ENCODE peak calls at places on chromosomes 4 and X, in nine cellular contexts. One of them, this sample, is unnamed.

GRCh38 chr4:71187399-71188196 is 151.2 kb upstream of the SLC4A4 start:
- DNase-seq in CD4-positive, alpha-beta T cell: peak
- DNase-seq in NCI-H1694: no peak
- DNase-seq in astrocyte of the spinal cord: peak
- DNase-seq in activated T-cell treated with anti-CD3 and anti-CD28 coated beads for 24 hours: no peak
- DNase-seq in hypothalamus: no peak
- DNase-seq in pancreas: peak
- DNase-seq in activated CD4-positive, alpha-beta T cell treated with anti-CD3 and anti-CD28 coated beads for 24 hours: no peak
- DNase-seq in activated CD4-positive, CD25-positive, alpha-beta regulatory T cell: peak
- DNase-seq in this sample: peak

GRCh38 chr4:121107507-121107906 is 35.2 kb upstream of the NDNF start:
- DNase-seq in pancreas: no peak
- DNase-seq in activated CD4-positive, CD25-positive, alpha-beta regulatory T cell: no peak
- DNase-seq in activated CD4-positive, alpha-beta T cell treated with anti-CD3 and anti-CD28 coated beads for 24 hours: no peak
- DNase-seq in CD4-positive, alpha-beta T cell: no peak
- DNase-seq in activated T-cell treated with anti-CD3 and anti-CD28 coated beads for 24 hours: no peak
- DNase-seq in astrocyte of the spinal cord: no peak
- DNase-seq in NCI-H1694: no peak
- DNase-seq in hypothalamus: no peak
- DNase-seq in this sample: no peak

GRCh38 chrX:134443020-134443419 is 16.9 kb upstream of the HPRT1 start:
- DNase-seq in astrocyte of the spinal cord: no peak
- DNase-seq in pancreas: no peak
- DNase-seq in hypothalamus: no peak
- DNase-seq in activated T-cell treated with anti-CD3 and anti-CD28 coated beads for 24 hours: no peak
- DNase-seq in activated CD4-positive, CD25-positive, alpha-beta regulatory T cell: no peak
- DNase-seq in NCI-H1694: no peak
- DNase-seq in CD4-positive, alpha-beta T cell: no peak
- DNase-seq in activated CD4-positive, alpha-beta T cell treated with anti-CD3 and anti-CD28 coated beads for 24 hours: no peak
- DNase-seq in this sample: no peak

GRCh38 chrX:29671426-29671825 is 543.9 kb upstream of the MAGEB2 start:
- DNase-seq in activated CD4-positive, CD25-positive, alpha-beta regulatory T cell: no peak
- DNase-seq in astrocyte of the spinal cord: peak
- DNase-seq in activated T-cell treated with anti-CD3 and anti-CD28 coated beads for 24 hours: no peak
- DNase-seq in CD4-positive, alpha-beta T cell: no peak
- DNase-seq in activated CD4-positive, alpha-beta T cell treated with anti-CD3 and anti-CD28 coated beads for 24 hours: no peak
- DNase-seq in hypothalamus: no peak
- DNase-seq in NCI-H1694: no peak
- DNase-seq in pancreas: no peak
- DNase-seq in this sample: no peak

GRCh38 chr4:57581200-57581599 is 471.0 kb upstream of the IGFBP7 start:
- DNase-seq in hypothalamus: no peak
- DNase-seq in activated CD4-positive, CD25-positive, alpha-beta regulatory T cell: no peak
- DNase-seq in activated CD4-positive, alpha-beta T cell treated with anti-CD3 and anti-CD28 coated beads for 24 hours: no peak
- DNase-seq in pancreas: no peak
- DNase-seq in activated T-cell treated with anti-CD3 and anti-CD28 coated beads for 24 hours: no peak
- DNase-seq in CD4-positive, alpha-beta T cell: no peak
- DNase-seq in astrocyte of the spinal cord: no peak
- DNase-seq in NCI-H1694: no peak
- DNase-seq in this sample: no peak

GRCh38 chr4:127965803-127966175 is 583 bp downstream of the ABHD18 start:
- DNase-seq in hypothalamus: no peak
- DNase-seq in astrocyte of the spinal cord: no peak
- DNase-seq in activated T-cell treated with anti-CD3 and anti-CD28 coated beads for 24 hours: peak
- DNase-seq in pancreas: peak
- DNase-seq in activated CD4-positive, alpha-beta T cell treated with anti-CD3 and anti-CD28 coated beads for 24 hours: peak
- DNase-seq in activated CD4-positive, CD25-positive, alpha-beta regulatory T cell: peak
- DNase-seq in CD4-positive, alpha-beta T cell: peak
- DNase-seq in NCI-H1694: peak
- DNase-seq in this sample: peak

GRCh38 chr4:122689972-122690371 is 42.5 kb upstream of the BBS12 start:
- DNase-seq in astrocyte of the spinal cord: no peak
- DNase-seq in NCI-H1694: no peak
- DNase-seq in activated CD4-positive, alpha-beta T cell treated with anti-CD3 and anti-CD28 coated beads for 24 hours: no peak
- DNase-seq in activated CD4-positive, CD25-positive, alpha-beta regulatory T cell: no peak
- DNase-seq in pancreas: no peak
- DNase-seq in CD4-positive, alpha-beta T cell: no peak
- DNase-seq in hypothalamus: no peak
- DNase-seq in activated T-cell treated with anti-CD3 and anti-CD28 coated beads for 24 hours: no peak
- DNase-seq in this sample: no peak

GRCh38 chr4:118888666-118889312 is at the start of gene SYNPO2:
- DNase-seq in activated T-cell treated with anti-CD3 and anti-CD28 coated beads for 24 hours: no peak
- DNase-seq in pancreas: peak
- DNase-seq in hypothalamus: peak
- DNase-seq in NCI-H1694: no peak
- DNase-seq in activated CD4-positive, alpha-beta T cell treated with anti-CD3 and anti-CD28 coated beads for 24 hours: peak
- DNase-seq in CD4-positive, alpha-beta T cell: peak
- DNase-seq in activated CD4-positive, CD25-positive, alpha-beta regulatory T cell: no peak
- DNase-seq in astrocyte of the spinal cord: peak
- DNase-seq in this sample: no peak

GRCh38 chr4:24607338-24607737 is 23.0 kb upstream of the DHX15 start:
- DNase-seq in astrocyte of the spinal cord: no peak
- DNase-seq in hypothalamus: no peak
- DNase-seq in CD4-positive, alpha-beta T cell: no peak
- DNase-seq in activated CD4-positive, CD25-positive, alpha-beta regulatory T cell: no peak
- DNase-seq in activated T-cell treated with anti-CD3 and anti-CD28 coated beads for 24 hours: no peak
- DNase-seq in activated CD4-positive, alpha-beta T cell treated with anti-CD3 and anti-CD28 coated beads for 24 hours: no peak
- DNase-seq in pancreas: no peak
- DNase-seq in NCI-H1694: no peak
- DNase-seq in this sample: no peak

GRCh38 chrX:39967348-39967747 is 130.4 kb downstream of the BCOR start:
- DNase-seq in hypothalamus: no peak
- DNase-seq in astrocyte of the spinal cord: no peak
- DNase-seq in activated T-cell treated with anti-CD3 and anti-CD28 coated beads for 24 hours: no peak
- DNase-seq in NCI-H1694: no peak
- DNase-seq in pancreas: no peak
- DNase-seq in activated CD4-positive, alpha-beta T cell treated with anti-CD3 and anti-CD28 coated beads for 24 hours: no peak
- DNase-seq in activated CD4-positive, CD25-positive, alpha-beta regulatory T cell: no peak
- DNase-seq in CD4-positive, alpha-beta T cell: no peak
- DNase-seq in this sample: no peak

GRCh38 chrX:53279296-53280237 is 1.8 kb downstream of the IQSEC2 start:
- DNase-seq in NCI-H1694: no peak
- DNase-seq in activated T-cell treated with anti-CD3 and anti-CD28 coated beads for 24 hours: no peak
- DNase-seq in hypothalamus: no peak
- DNase-seq in astrocyte of the spinal cord: no peak
- DNase-seq in pancreas: no peak
- DNase-seq in activated CD4-positive, CD25-positive, alpha-beta regulatory T cell: no peak
- DNase-seq in activated CD4-positive, alpha-beta T cell treated with anti-CD3 and anti-CD28 coated beads for 24 hours: no peak
- DNase-seq in CD4-positive, alpha-beta T cell: no peak
- DNase-seq in this sample: no peak

GRCh38 chrX:78708171-78708570 is 39.3 kb upstream of the LPAR4 start:
- DNase-seq in hypothalamus: no peak
- DNase-seq in activated CD4-positive, alpha-beta T cell treated with anti-CD3 and anti-CD28 coated beads for 24 hours: no peak
- DNase-seq in CD4-positive, alpha-beta T cell: no peak
- DNase-seq in pancreas: no peak
- DNase-seq in NCI-H1694: no peak
- DNase-seq in activated CD4-positive, CD25-positive, alpha-beta regulatory T cell: no peak
- DNase-seq in astrocyte of the spinal cord: peak
- DNase-seq in activated T-cell treated with anti-CD3 and anti-CD28 coated beads for 24 hours: no peak
- DNase-seq in this sample: no peak

GRCh38 chrX:17812763-17813162 is 48.3 kb downstream of the RAI2 start:
- DNase-seq in activated CD4-positive, CD25-positive, alpha-beta regulatory T cell: no peak
- DNase-seq in activated T-cell treated with anti-CD3 and anti-CD28 coated beads for 24 hours: no peak
- DNase-seq in pancreas: no peak
- DNase-seq in CD4-positive, alpha-beta T cell: no peak
- DNase-seq in activated CD4-positive, alpha-beta T cell treated with anti-CD3 and anti-CD28 coated beads for 24 hours: no peak
- DNase-seq in NCI-H1694: no peak
- DNase-seq in hypothalamus: no peak
- DNase-seq in astrocyte of the spinal cord: no peak
- DNase-seq in this sample: no peak

GRCh38 chr4:169404959-169405358 is 134.2 kb upstream of the SH3RF1 start:
- DNase-seq in activated T-cell treated with anti-CD3 and anti-CD28 coated beads for 24 hours: no peak
- DNase-seq in astrocyte of the spinal cord: no peak
- DNase-seq in hypothalamus: no peak
- DNase-seq in activated CD4-positive, alpha-beta T cell treated with anti-CD3 and anti-CD28 coated beads for 24 hours: no peak
- DNase-seq in CD4-positive, alpha-beta T cell: no peak
- DNase-seq in activated CD4-positive, CD25-positive, alpha-beta regulatory T cell: no peak
- DNase-seq in pancreas: no peak
- DNase-seq in NCI-H1694: no peak
- DNase-seq in this sample: no peak

GRCh38 chr4:83386931-83387897 is 52.6 kb upstream of the HPSE start:
- DNase-seq in activated CD4-positive, CD25-positive, alpha-beta regulatory T cell: no peak
- DNase-seq in hypothalamus: no peak
- DNase-seq in pancreas: no peak
- DNase-seq in activated CD4-positive, alpha-beta T cell treated with anti-CD3 and anti-CD28 coated beads for 24 hours: no peak
- DNase-seq in astrocyte of the spinal cord: no peak
- DNase-seq in activated T-cell treated with anti-CD3 and anti-CD28 coated beads for 24 hours: no peak
- DNase-seq in CD4-positive, alpha-beta T cell: no peak
- DNase-seq in NCI-H1694: no peak
- DNase-seq in this sample: no peak

GRCh38 chr4:159016527-159017137 is 86.2 kb upstream of the RAPGEF2 start:
- DNase-seq in activated CD4-positive, CD25-positive, alpha-beta regulatory T cell: no peak
- DNase-seq in pancreas: no peak
- DNase-seq in hypothalamus: no peak
- DNase-seq in activated T-cell treated with anti-CD3 and anti-CD28 coated beads for 24 hours: no peak
- DNase-seq in NCI-H1694: peak
- DNase-seq in CD4-positive, alpha-beta T cell: no peak
- DNase-seq in activated CD4-positive, alpha-beta T cell treated with anti-CD3 and anti-CD28 coated beads for 24 hours: no peak
- DNase-seq in astrocyte of the spinal cord: peak
- DNase-seq in this sample: no peak

GRCh38 chr4:90099795-90100194 is 27.4 kb upstream of the CCSER1 start:
- DNase-seq in astrocyte of the spinal cord: peak
- DNase-seq in hypothalamus: no peak
- DNase-seq in activated CD4-positive, alpha-beta T cell treated with anti-CD3 and anti-CD28 coated beads for 24 hours: no peak
- DNase-seq in pancreas: no peak
- DNase-seq in activated CD4-positive, CD25-positive, alpha-beta regulatory T cell: no peak
- DNase-seq in CD4-positive, alpha-beta T cell: no peak
- DNase-seq in activated T-cell treated with anti-CD3 and anti-CD28 coated beads for 24 hours: no peak
- DNase-seq in NCI-H1694: no peak
- DNase-seq in this sample: no peak

GRCh38 chrX:53018627-53019026 is 30.0 kb upstream of the GPR173 start:
- DNase-seq in astrocyte of the spinal cord: no peak
- DNase-seq in activated CD4-positive, alpha-beta T cell treated with anti-CD3 and anti-CD28 coated beads for 24 hours: no peak
- DNase-seq in activated CD4-positive, CD25-positive, alpha-beta regulatory T cell: no peak
- DNase-seq in CD4-positive, alpha-beta T cell: no peak
- DNase-seq in pancreas: no peak
- DNase-seq in NCI-H1694: no peak
- DNase-seq in hypothalamus: no peak
- DNase-seq in activated T-cell treated with anti-CD3 and anti-CD28 coated beads for 24 hours: no peak
- DNase-seq in this sample: no peak

GRCh38 chr4:8197521-8197920 is 1.6 kb upstream of the SH3TC1 start:
- DNase-seq in activated CD4-positive, CD25-positive, alpha-beta regulatory T cell: no peak
- DNase-seq in NCI-H1694: no peak
- DNase-seq in astrocyte of the spinal cord: no peak
- DNase-seq in activated T-cell treated with anti-CD3 and anti-CD28 coated beads for 24 hours: no peak
- DNase-seq in hypothalamus: no peak
- DNase-seq in CD4-positive, alpha-beta T cell: no peak
- DNase-seq in pancreas: no peak
- DNase-seq in activated CD4-positive, alpha-beta T cell treated with anti-CD3 and anti-CD28 coated beads for 24 hours: no peak
- DNase-seq in this sample: no peak

GRCh38 chr4:4990857-4991540 is 28.3 kb downstream of the CYTL1 start:
- DNase-seq in activated CD4-positive, alpha-beta T cell treated with anti-CD3 and anti-CD28 coated beads for 24 hours: no peak
- DNase-seq in NCI-H1694: no peak
- DNase-seq in activated T-cell treated with anti-CD3 and anti-CD28 coated beads for 24 hours: no peak
- DNase-seq in astrocyte of the spinal cord: peak
- DNase-seq in activated CD4-positive, CD25-positive, alpha-beta regulatory T cell: no peak
- DNase-seq in hypothalamus: no peak
- DNase-seq in pancreas: peak
- DNase-seq in CD4-positive, alpha-beta T cell: no peak
- DNase-seq in this sample: no peak

GRCh38 chr4:1295405-1296055 is 5.8 kb downstream of the MAEA start:
- DNase-seq in activated CD4-positive, CD25-positive, alpha-beta regulatory T cell: no peak
- DNase-seq in activated CD4-positive, alpha-beta T cell treated with anti-CD3 and anti-CD28 coated beads for 24 hours: no peak
- DNase-seq in CD4-positive, alpha-beta T cell: no peak
- DNase-seq in activated T-cell treated with anti-CD3 and anti-CD28 coated beads for 24 hours: no peak
- DNase-seq in NCI-H1694: no peak
- DNase-seq in astrocyte of the spinal cord: no peak
- DNase-seq in hypothalamus: no peak
- DNase-seq in pancreas: no peak
- DNase-seq in this sample: no peak

GRCh38 chr4:2354127-2354526 is 64.3 kb downstream of the ZFYVE28 start:
- DNase-seq in CD4-positive, alpha-beta T cell: peak
- DNase-seq in activated T-cell treated with anti-CD3 and anti-CD28 coated beads for 24 hours: no peak
- DNase-seq in NCI-H1694: no peak
- DNase-seq in pancreas: no peak
- DNase-seq in activated CD4-positive, alpha-beta T cell treated with anti-CD3 and anti-CD28 coated beads for 24 hours: no peak
- DNase-seq in activated CD4-positive, CD25-positive, alpha-beta regulatory T cell: no peak
- DNase-seq in astrocyte of the spinal cord: no peak
- DNase-seq in hypothalamus: no peak
- DNase-seq in this sample: no peak

GRCh38 chr4:133865606-133866327 is 335.8 kb downstream of the PABPC4L start:
- DNase-seq in activated CD4-positive, alpha-beta T cell treated with anti-CD3 and anti-CD28 coated beads for 24 hours: no peak
- DNase-seq in activated CD4-positive, CD25-positive, alpha-beta regulatory T cell: no peak
- DNase-seq in activated T-cell treated with anti-CD3 and anti-CD28 coated beads for 24 hours: no peak
- DNase-seq in CD4-positive, alpha-beta T cell: no peak
- DNase-seq in astrocyte of the spinal cord: peak
- DNase-seq in NCI-H1694: no peak
- DNase-seq in pancreas: no peak
- DNase-seq in hypothalamus: no peak
- DNase-seq in this sample: no peak

GRCh38 chrX:2954541-2954940 is 25.4 kb upstream of the ARSD start:
- DNase-seq in activated T-cell treated with anti-CD3 and anti-CD28 coated beads for 24 hours: no peak
- DNase-seq in NCI-H1694: no peak
- DNase-seq in hypothalamus: no peak
- DNase-seq in CD4-positive, alpha-beta T cell: no peak
- DNase-seq in astrocyte of the spinal cord: no peak
- DNase-seq in activated CD4-positive, alpha-beta T cell treated with anti-CD3 and anti-CD28 coated beads for 24 hours: no peak
- DNase-seq in pancreas: no peak
- DNase-seq in activated CD4-positive, CD25-positive, alpha-beta regulatory T cell: no peak
- DNase-seq in this sample: no peak

GRCh38 chr4:145739840-145740239 is 59.9 kb downstream of the C4orf51 start:
- DNase-seq in CD4-positive, alpha-beta T cell: no peak
- DNase-seq in activated T-cell treated with anti-CD3 and anti-CD28 coated beads for 24 hours: no peak
- DNase-seq in NCI-H1694: no peak
- DNase-seq in pancreas: no peak
- DNase-seq in hypothalamus: no peak
- DNase-seq in activated CD4-positive, CD25-positive, alpha-beta regulatory T cell: no peak
- DNase-seq in astrocyte of the spinal cord: peak
- DNase-seq in activated CD4-positive, alpha-beta T cell treated with anti-CD3 and anti-CD28 coated beads for 24 hours: no peak
- DNase-seq in this sample: no peak

GRCh38 chr4:73453701-73454005 is 17.6 kb downstream of the AFP start:
- DNase-seq in astrocyte of the spinal cord: no peak
- DNase-seq in CD4-positive, alpha-beta T cell: no peak
- DNase-seq in activated CD4-positive, CD25-positive, alpha-beta regulatory T cell: no peak
- DNase-seq in NCI-H1694: no peak
- DNase-seq in hypothalamus: no peak
- DNase-seq in activated T-cell treated with anti-CD3 and anti-CD28 coated beads for 24 hours: no peak
- DNase-seq in pancreas: no peak
- DNase-seq in activated CD4-positive, alpha-beta T cell treated with anti-CD3 and anti-CD28 coated beads for 24 hours: no peak
- DNase-seq in this sample: no peak

GRCh38 chr4:19224820-19225219 is 1026.9 kb upstream of the SLIT2 start:
- DNase-seq in hypothalamus: no peak
- DNase-seq in CD4-positive, alpha-beta T cell: no peak
- DNase-seq in pancreas: no peak
- DNase-seq in NCI-H1694: peak
- DNase-seq in activated T-cell treated with anti-CD3 and anti-CD28 coated beads for 24 hours: no peak
- DNase-seq in activated CD4-positive, CD25-positive, alpha-beta regulatory T cell: no peak
- DNase-seq in activated CD4-positive, alpha-beta T cell treated with anti-CD3 and anti-CD28 coated beads for 24 hours: no peak
- DNase-seq in astrocyte of the spinal cord: peak
- DNase-seq in this sample: no peak

GRCh38 chr4:178426871-178427270 is 984.6 kb upstream of the AGA start:
- DNase-seq in pancreas: no peak
- DNase-seq in NCI-H1694: no peak
- DNase-seq in astrocyte of the spinal cord: no peak
- DNase-seq in hypothalamus: no peak
- DNase-seq in CD4-positive, alpha-beta T cell: no peak
- DNase-seq in activated CD4-positive, alpha-beta T cell treated with anti-CD3 and anti-CD28 coated beads for 24 hours: no peak
- DNase-seq in activated CD4-positive, CD25-positive, alpha-beta regulatory T cell: no peak
- DNase-seq in activated T-cell treated with anti-CD3 and anti-CD28 coated beads for 24 hours: no peak
- DNase-seq in this sample: no peak

GRCh38 chrX:123629502-123629901 is 103.3 kb downstream of the THOC2 start:
- DNase-seq in activated CD4-positive, alpha-beta T cell treated with anti-CD3 and anti-CD28 coated beads for 24 hours: no peak
- DNase-seq in hypothalamus: no peak
- DNase-seq in NCI-H1694: no peak
- DNase-seq in activated T-cell treated with anti-CD3 and anti-CD28 coated beads for 24 hours: no peak
- DNase-seq in pancreas: no peak
- DNase-seq in activated CD4-positive, CD25-positive, alpha-beta regulatory T cell: no peak
- DNase-seq in CD4-positive, alpha-beta T cell: no peak
- DNase-seq in astrocyte of the spinal cord: no peak
- DNase-seq in this sample: no peak

GRCh38 chr4:25926473-25926872 is 12.5 kb downstream of the SMIM20 start:
- DNase-seq in hypothalamus: no peak
- DNase-seq in CD4-positive, alpha-beta T cell: no peak
- DNase-seq in activated CD4-positive, CD25-positive, alpha-beta regulatory T cell: no peak
- DNase-seq in pancreas: no peak
- DNase-seq in activated CD4-positive, alpha-beta T cell treated with anti-CD3 and anti-CD28 coated beads for 24 hours: no peak
- DNase-seq in NCI-H1694: no peak
- DNase-seq in astrocyte of the spinal cord: no peak
- DNase-seq in activated T-cell treated with anti-CD3 and anti-CD28 coated beads for 24 hours: no peak
- DNase-seq in this sample: no peak

GRCh38 chr4:121898150-121898549 is 27.9 kb upstream of the BBS7 start:
- DNase-seq in hypothalamus: no peak
- DNase-seq in activated T-cell treated with anti-CD3 and anti-CD28 coated beads for 24 hours: no peak
- DNase-seq in activated CD4-positive, alpha-beta T cell treated with anti-CD3 and anti-CD28 coated beads for 24 hours: no peak
- DNase-seq in NCI-H1694: peak
- DNase-seq in CD4-positive, alpha-beta T cell: peak
- DNase-seq in activated CD4-positive, CD25-positive, alpha-beta regulatory T cell: no peak
- DNase-seq in astrocyte of the spinal cord: no peak
- DNase-seq in pancreas: no peak
- DNase-seq in this sample: no peak

This sample was measured in nucleus accumbens.